ENCODE peak calls at places on chromosome 2, in seven cellular contexts. K is MM.1S, Q is neural progenitor cell, B is GM23248, V is GM23338, D is PC-3, X is HCT116. U is an unnamed sample.

GRCh38 chr2:216015722-216016464 is 2.5 kb upstream of the MREG start:
- DNase-seq in D (no peak), V (no peak), B (no peak), X (no peak), K (peak), Q (no peak), U (no peak)

GRCh38 chr2:3627500-3628100 is 30.4 kb upstream of the ALLC start:
- DNase-seq in D (no peak), K (no peak), V (no peak), B (no peak), X (no peak), Q (no peak), U (no peak)

GRCh38 chr2:21740529-21740928 is 616.8 kb downstream of the TDRD15 start:
- DNase-seq in Q (no peak), X (no peak), B (no peak), K (no peak), V (no peak), D (no peak), U (peak)

GRCh38 chr2:30768708-30769580 is 38.3 kb downstream of the CAPN13 start:
- DNase-seq in B (no peak), D (no peak), V (no peak), Q (no peak), K (no peak), X (no peak), U (no peak)

GRCh38 chr2:191389288-191389687 is 144.1 kb downstream of the MYO1B start:
- DNase-seq in K (no peak), Q (no peak), X (no peak), V (no peak), B (no peak), D (no peak), U (no peak)

GRCh38 chr2:120308038-120308910 is 37.7 kb upstream of the INHBB start:
- DNase-seq in K (no peak), X (no peak), B (peak), Q (no peak), V (no peak), D (no peak), U (no peak)

GRCh38 chr2:108637304-108637669 is 82.0 kb upstream of the RANBP2 start:
- DNase-seq in V (no peak), B (peak), Q (no peak), D (no peak), K (no peak), X (no peak), U (peak)

GRCh38 chr2:85134255-85135065 is 1.3 kb downstream of the TCF7L1 start:
- DNase-seq in D (peak), B (peak), Q (peak), X (no peak), V (peak), K (no peak), U (peak)

GRCh38 chr2:7621018-7621814 is 704.0 kb downstream of the RNF144A start:
- DNase-seq in X (no peak), B (peak), V (no peak), Q (no peak), K (no peak), D (peak), U (no peak)

GRCh38 chr2:14628906-14629305 is 3.6 kb upstream of the LRATD1 start:
- DNase-seq in Q (no peak), D (peak), B (no peak), X (no peak), V (no peak), K (no peak), U (peak)

GRCh38 chr2:86703704-86704370 is 16.3 kb upstream of the RMND5A start:
- DNase-seq in D (peak), V (no peak), X (peak), B (peak), K (no peak), Q (no peak), U (peak)
- TF ChIP-seq EZH2phosphoT487 in D (no peak), V (no peak), X (no peak), B (no peak), K (no peak), Q (no peak), U (no peak)

GRCh38 chr2:232501794-232502499 is 14.3 kb upstream of the ECEL1 start:
- DNase-seq in K (no peak), B (no peak), D (no peak), X (no peak), V (no peak), Q (no peak), U (no peak)

GRCh38 chr2:232502901-232503791 is 15.5 kb upstream of the ECEL1 start:
- DNase-seq in X (no peak), B (peak), K (no peak), D (no peak), V (peak), Q (peak), U (peak)

GRCh38 chr2:232502513-232502900 is 14.9 kb upstream of the ECEL1 start:
- DNase-seq in Q (no peak), V (peak), K (no peak), D (no peak), B (peak), X (no peak), U (no peak)

GRCh38 chr2:232504438-232504837 is 15.8 kb upstream of the PRSS56 start:
- DNase-seq in X (no peak), K (no peak), B (no peak), D (no peak), V (peak), Q (no peak), U (no peak)

DNA sequence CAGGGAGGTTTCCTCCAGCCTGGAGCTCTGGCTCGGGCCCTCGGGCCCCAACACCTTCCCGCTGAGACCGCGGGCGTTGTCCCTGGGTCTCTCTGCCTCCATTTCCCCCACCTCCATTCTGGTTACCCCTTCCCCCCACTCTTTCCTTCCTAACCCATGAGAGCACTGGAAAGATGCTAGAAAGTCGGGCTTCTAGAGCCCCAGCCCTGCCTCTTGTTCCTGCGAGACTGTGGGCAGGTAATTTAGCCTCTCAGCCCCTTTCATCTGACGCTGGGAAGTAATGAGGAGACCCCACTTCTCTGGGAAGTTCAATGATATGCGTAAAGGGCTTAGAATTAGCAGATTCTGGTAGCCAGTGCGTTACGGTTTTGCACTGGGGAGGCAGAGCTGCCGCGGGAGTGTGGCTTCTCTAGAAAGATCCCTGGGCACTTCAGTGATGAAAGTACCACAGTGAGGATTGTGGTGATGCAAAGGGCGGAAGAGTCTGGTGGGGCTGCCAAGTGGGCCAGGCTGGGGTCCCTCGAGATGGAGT is 16.2 kb upstream of the ECEL1 start:
- DNase-seq in V (no peak), B (no peak), D (no peak), X (no peak), Q (no peak), K (no peak), U (no peak)
- TF ChIP-seq EZH2 in V (peak), B (peak), D (no peak), X (no peak), Q (peak), K (no peak), U (peak)

GRCh38 chr2:17615728-17616351 is 75.3 kb downstream of the VSNL1 start:
- DNase-seq in D (peak), K (no peak), X (peak), V (no peak), Q (no peak), B (peak), U (no peak)
- H3K27ac ChIP-seq in D (peak), K (no peak), X (peak), V (no peak), Q (no peak), B (peak), U (no peak)

GRCh38 chr2:43224571-43225092 is 1.8 kb downstream of the ZFP36L2 start:
- DNase-seq in X (no peak), Q (peak), V (peak), D (peak), B (peak), K (peak), U (peak)
- TF ChIP-seq EZH2phosphoT487 in X (no peak), Q (no peak), V (no peak), D (no peak), B (no peak), K (no peak), U (no peak)

GRCh38 chr2:204544961-204545860 is at the start of gene PARD3B:
- DNase-seq in Q (peak), B (peak), D (peak), K (peak), X (peak), V (peak), U (peak)

GRCh38 chr2:204550738-204551137 is 5.5 kb downstream of the PARD3B start:
- DNase-seq in V (peak), B (peak), K (no peak), Q (no peak), X (no peak), D (peak), U (no peak)

GRCh38 chr2:204541637-204542036 is 3.6 kb upstream of the PARD3B start:
- DNase-seq in K (no peak), B (no peak), X (no peak), V (no peak), Q (no peak), D (no peak), U (no peak)

GRCh38 chr2:204542967-204543608 is 2.2 kb upstream of the PARD3B start:
- DNase-seq in Q (no peak), B (peak), D (no peak), X (no peak), V (no peak), K (no peak), U (no peak)

DNA sequence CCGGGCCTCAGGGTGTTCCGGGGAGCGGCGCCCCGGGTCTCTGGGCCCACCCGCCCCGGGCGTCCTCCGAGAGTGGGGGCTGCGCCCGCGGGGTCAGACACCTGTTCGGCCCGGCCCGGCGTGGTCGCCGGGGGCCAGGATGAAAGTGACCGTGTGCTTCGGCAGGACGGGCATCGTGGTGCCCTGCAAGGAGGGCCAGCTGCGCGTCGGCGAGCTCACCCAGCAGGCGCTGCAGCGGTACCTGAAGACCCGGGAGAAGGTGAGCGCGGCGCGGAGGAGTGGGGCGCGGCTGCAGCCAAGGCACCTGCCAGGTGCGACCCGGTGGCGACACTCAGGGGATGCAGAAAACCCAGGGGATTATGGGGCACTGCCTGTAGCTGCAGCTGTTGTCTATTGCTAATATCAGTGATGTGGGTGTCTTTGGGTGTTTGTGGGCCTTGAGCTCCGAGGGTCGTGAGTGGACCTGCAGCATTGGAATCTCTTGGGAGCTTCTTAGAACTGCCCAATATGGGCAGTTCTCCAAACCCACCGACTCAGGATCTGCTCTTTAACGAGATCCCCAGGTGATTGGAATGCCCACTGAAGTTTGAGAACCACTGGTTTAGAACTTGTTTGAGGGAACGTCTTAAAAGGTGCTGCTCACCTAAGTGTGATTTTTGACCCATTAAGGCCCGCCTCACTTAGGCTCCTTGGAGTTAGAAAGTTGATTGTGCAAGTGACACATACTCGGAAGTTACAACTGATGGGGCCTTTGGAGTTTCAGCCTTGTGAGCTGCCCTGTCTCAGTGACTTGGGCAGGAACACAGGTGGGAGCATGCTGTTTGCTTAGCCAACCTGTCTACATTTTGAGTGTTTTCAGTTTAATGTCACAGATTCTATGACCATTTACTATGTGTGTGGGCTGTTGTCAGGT is 842 bp downstream of the PARD3B start:
- DNase-seq in X (no peak), K (peak), D (peak), B (peak), V (peak), Q (no peak), U (peak)
- TF ChIP-seq EZH2 in X (no peak), K (no peak), D (no peak), B (no peak), V (no peak), Q (peak), U (no peak)

GRCh38 chr2:44674473-44675299 is 266.8 kb upstream of the SIX3 start:
- DNase-seq in K (peak), X (no peak), V (peak), B (no peak), D (no peak), Q (no peak), U (no peak)
- H3K27ac ChIP-seq in K (peak), X (no peak), V (peak), B (no peak), D (no peak), Q (peak), U (no peak)

DNA sequence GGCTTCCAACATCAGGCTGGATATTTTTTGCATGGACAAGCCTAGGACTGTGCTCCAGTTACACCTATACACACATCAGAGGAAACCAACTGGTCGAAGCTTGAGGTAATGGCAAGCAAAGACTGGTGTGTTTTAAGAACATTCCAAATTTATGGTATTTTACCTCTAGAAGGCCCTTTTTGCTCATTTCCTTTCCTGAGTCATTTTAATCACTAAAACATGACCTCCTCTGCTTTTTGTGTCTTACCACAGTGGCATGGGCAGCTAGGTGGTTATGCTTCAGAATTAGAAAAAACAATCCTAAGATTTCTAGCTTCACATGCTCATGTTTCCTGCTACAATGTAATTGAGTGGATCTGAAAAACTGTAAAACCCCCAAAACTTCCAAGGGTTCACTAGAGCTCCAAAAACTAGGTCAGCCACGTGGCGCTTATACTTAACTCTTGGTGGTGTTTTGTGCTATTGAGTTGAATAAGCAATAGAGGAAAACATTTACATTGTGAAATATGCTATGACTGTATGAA is 30.6 kb upstream of the CHRNA1 start:
- DNase-seq in Q (no peak), B (peak), V (no peak), K (no peak), X (no peak), D (no peak), U (no peak)
- TF ChIP-seq EZH2phosphoT487 in Q (no peak), B (no peak), V (no peak), K (no peak), X (no peak), D (no peak), U (no peak)

GRCh38 chr2:176129013-176129796 is at the start of gene HOXD8:
- DNase-seq in X (peak), D (no peak), B (peak), Q (peak), V (peak), K (no peak), U (peak)
- TF ChIP-seq EZH2 in X (no peak), D (no peak), B (no peak), Q (peak), V (peak), K (no peak), U (peak)

DNA sequence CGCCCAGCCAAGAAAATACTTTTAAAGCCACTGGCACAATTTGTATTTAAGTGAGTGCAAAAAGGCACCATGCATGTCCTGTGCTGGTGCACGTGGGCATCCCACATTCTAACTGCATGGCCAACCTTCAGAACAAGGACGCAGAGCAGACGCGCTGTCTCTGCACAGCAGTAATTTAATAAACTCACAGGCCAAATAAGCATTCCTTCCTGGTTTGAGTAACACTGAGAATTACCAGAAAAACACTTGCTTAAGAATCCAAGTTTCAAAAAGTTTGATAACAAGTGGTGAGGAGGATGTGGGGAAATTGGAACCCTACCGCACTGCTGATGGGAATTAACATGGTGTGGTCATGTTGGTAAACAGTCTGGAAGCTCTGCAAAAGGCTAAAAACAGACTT is 38.7 kb downstream of the RPL31 start:
- DNase-seq in B (no peak), D (no peak), K (no peak), X (no peak), Q (no peak), V (no peak), U (no peak)
- H3K27ac ChIP-seq in B (no peak), D (no peak), K (no peak), X (no peak), Q (no peak), V (no peak), U (no peak)

DNA sequence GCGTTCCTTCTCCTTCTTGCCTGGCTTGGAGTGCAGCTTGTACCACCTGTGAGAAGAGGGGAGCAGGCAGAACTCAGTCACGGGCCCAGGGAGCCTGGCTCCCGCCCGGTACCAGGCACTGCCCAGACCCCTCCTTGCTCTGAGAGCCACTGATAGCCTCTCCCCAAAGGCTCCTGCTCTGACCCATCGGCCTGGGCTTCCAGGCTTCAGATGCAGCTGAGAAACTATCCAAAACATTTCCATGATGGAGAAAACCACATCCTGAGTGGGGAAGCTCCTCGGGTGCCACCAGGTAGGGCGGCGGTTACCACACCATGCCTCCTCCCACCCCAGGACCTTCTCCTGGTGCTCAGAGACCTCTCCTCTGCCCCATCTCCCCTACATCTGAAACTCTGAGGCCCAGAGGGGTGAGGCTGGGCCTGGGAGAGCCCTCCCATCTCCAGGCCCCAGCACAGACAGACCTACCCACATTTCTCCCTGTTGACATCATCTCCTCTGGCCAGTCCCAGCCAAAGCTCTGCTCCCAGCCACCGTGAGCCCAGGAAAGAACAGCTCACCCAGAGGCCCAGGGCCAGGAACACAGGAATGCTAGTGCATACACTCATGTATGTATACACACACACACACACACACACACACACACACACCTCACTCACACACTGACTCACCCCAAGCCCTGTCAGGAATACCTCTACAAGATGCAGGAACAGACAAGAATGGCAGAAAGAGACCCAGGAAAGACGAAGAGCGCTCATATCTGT is 17.9 kb upstream of the SFXN5 start:
- DNase-seq in X (peak), D (peak), B (peak), K (no peak), V (no peak), Q (no peak), U (peak)
- TF ChIP-seq EZH2phosphoT487 in X (no peak), D (no peak), B (no peak), K (no peak), V (no peak), Q (no peak), U (no peak)